ENCODE peak calls at places on chromosomes 4 and X, in six cellular contexts. E, V, S, D, C and F are unnamed samples.

GRCh38 chr4:3765271-3766206 is 646 bp upstream of the ADRA2C start:
- DNase-seq in E (no peak), V (no peak), S (no peak), D (peak; percentile 62), C (peak; percentile 90), F (no peak)

GRCh38 chr4:80592950-80593349 is 257.4 kb downstream of the CFAP299 start:
- DNase-seq in E (no peak), V (no peak), S (no peak), D (no peak), C (peak; percentile 7), F (no peak)

GRCh38 chr4:83947811-83948210 is 411.9 kb downstream of the GPAT3 start:
- DNase-seq in E (no peak), V (no peak), S (no peak), D (peak; percentile 5), C (peak; percentile 58), F (no peak)

GRCh38 chr4:73523126-73523525 is 41.6 kb downstream of the AFM start:
- DNase-seq in E (no peak), V (no peak), S (no peak), D (no peak), C (no peak), F (no peak)

GRCh38 chrX:115067812-115068211 is 50.4 kb upstream of the IL13RA2 start:
- DNase-seq in E (no peak), V (no peak), S (no peak), D (peak; percentile 67), C (no peak), F (no peak)

GRCh38 chr4:122450847-122451246 is 5.7 kb downstream of the IL2 start:
- DNase-seq in E (no peak), V (peak; percentile 73), S (no peak), D (peak; percentile 42), C (peak; percentile 74), F (no peak)

GRCh38 chr4:53494851-53495250 is 96.4 kb downstream of the LNX1 start:
- DNase-seq in E (no peak), V (no peak), S (no peak), D (no peak), C (no peak), F (no peak)

GRCh38 chr4:145260091-145260490 is 79.7 kb upstream of the OTUD4 start:
- DNase-seq in E (no peak), V (no peak), S (no peak), D (no peak), C (no peak), F (no peak)

GRCh38 chr4:155708782-155709181 is 42.1 kb downstream of the GUCY1A1 start:
- DNase-seq in E (no peak), V (no peak), S (no peak), D (no peak), C (no peak), F (no peak)

GRCh38 chrX:134418317-134419113 is 41.5 kb upstream of the HPRT1 start:
- DNase-seq in E (no peak), V (no peak), S (no peak), D (no peak), C (no peak), F (no peak)

GRCh38 chr4:101279377-101279871 is 67.9 kb downstream of the PPP3CA start:
- DNase-seq in E (no peak), V (no peak), S (no peak), D (peak; percentile 97), C (no peak), F (peak; percentile 90)

GRCh38 chr4:925771-926500 is 6.2 kb downstream of the GAK start:
- DNase-seq in E (no peak), V (no peak), S (peak; percentile 54), D (no peak), C (no peak), F (no peak)

GRCh38 chrX:66164470-66164869 is 423 bp downstream of the HEPH start:
- DNase-seq in E (no peak), V (no peak), S (no peak), D (no peak), C (peak; percentile 11), F (no peak)

GRCh38 chr4:147899512-147899911 is 167.6 kb downstream of the ARHGAP10 start:
- DNase-seq in E (no peak), V (no peak), S (no peak), D (peak; percentile 54), C (no peak), F (no peak)

GRCh38 chrX:44651347-44651746 is 108.7 kb upstream of the FUNDC1 start:
- DNase-seq in E (no peak), V (peak; percentile 3), S (no peak), D (no peak), C (peak; percentile 15), F (no peak)

GRCh38 chr4:55941881-55942280 is 6.9 kb upstream of the CEP135 start:
- DNase-seq in E (no peak), V (no peak), S (no peak), D (no peak), C (no peak), F (no peak)
- H3K9me3 ChIP-seq in E (peaks cover 5% of the 10 kb centered on the region), V (no peaks in the 10 kb centered on the region), S (peaks cover 18% of the 10 kb centered on the region), D (no peaks in the 10 kb centered on the region), C (no peaks in the 10 kb centered on the region), F (no peaks in the 10 kb centered on the region)

DNA sequence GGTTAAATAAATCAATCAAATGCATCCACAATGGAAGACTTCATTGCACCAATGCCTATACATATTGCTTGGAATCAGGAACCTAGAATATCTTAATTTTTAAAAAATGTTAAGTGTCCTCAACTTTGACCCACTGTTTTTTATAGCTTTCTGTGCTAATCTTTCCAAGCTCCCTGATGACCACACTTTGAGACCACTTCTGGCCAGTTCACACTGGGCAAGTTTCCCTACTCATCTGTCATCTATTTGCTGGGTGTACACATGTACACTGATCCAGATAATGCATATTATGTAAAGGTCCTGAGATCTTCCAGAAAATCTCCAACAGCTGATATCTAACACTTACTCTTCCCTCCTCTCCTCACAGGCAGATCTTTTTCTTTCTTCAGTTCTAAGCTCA is 3.5 kb downstream of the TBC1D9 start:
- DNase-seq in E (no peak), V (no peak), S (no peak), D (no peak), C (no peak), F (no peak)
- H3K4me1 ChIP-seq in E (no peaks in the 10 kb centered on the region), V (peaks cover 22% of the 10 kb centered on the region), S (peaks cover 7% of the 10 kb centered on the region), D (peaks cover 28% of the 10 kb centered on the region), C (peaks cover 8% of the 10 kb centered on the region), F (peaks cover 19% of the 10 kb centered on the region)

GRCh38 chr4:185119927-185120630 is 23.0 kb upstream of the SLC25A4 start:
- DNase-seq in E (no peak), V (no peak), S (no peak), D (no peak), C (no peak), F (no peak)
- H3K4me3 ChIP-seq in E (no peak overlapping the region), V (no peak overlapping the region), S (no peak overlapping the region), D (no peak overlapping the region), C (no peak overlapping the region), F (no peak overlapping the region)

GRCh38 chr4:108725457-108725856 is 37.4 kb downstream of the ETNPPL start:
- DNase-seq in E (no peak), V (peak; percentile 13), S (no peak), D (no peak), C (peak; percentile 17), F (no peak)
- H3K9me3 ChIP-seq in E (no peaks in the 10 kb centered on the region), V (no peaks in the 10 kb centered on the region), S (peaks cover 29% of the 10 kb centered on the region), D (peaks cover 25% of the 10 kb centered on the region), C (peaks cover 12% of the 10 kb centered on the region), F (peaks cover 10% of the 10 kb centered on the region)

GRCh38 chr4:153514001-153514526 is 47.9 kb downstream of the TMEM131L start:
- DNase-seq in E (no peak), V (peak; percentile 76), S (no peak), D (peak; percentile 80), C (no peak), F (no peak)

GRCh38 chr4:153512162-153512852 is 46.1 kb downstream of the TMEM131L start:
- DNase-seq in E (no peak), V (no peak), S (no peak), D (no peak), C (no peak), F (no peak)

GRCh38 chr4:153513596-153513995 is 47.4 kb downstream of the TMEM131L start:
- DNase-seq in E (no peak), V (peak; percentile 62), S (no peak), D (peak; percentile 64), C (no peak), F (no peak)

GRCh38 chr4:153511104-153511503 is 44.9 kb downstream of the TMEM131L start:
- DNase-seq in E (no peak), V (no peak), S (no peak), D (no peak), C (no peak), F (no peak)

GRCh38 chr4:153512952-153513500 is 46.9 kb downstream of the TMEM131L start:
- DNase-seq in E (no peak), V (no peak), S (no peak), D (no peak), C (no peak), F (no peak)
- H3K4me1 ChIP-seq in E (no peaks in the 10 kb centered on the region), V (peaks cover 79% of the 10 kb centered on the region), S (peaks cover 3% of the 10 kb centered on the region), D (peaks cover 20% of the 10 kb centered on the region), C (peaks cover 23% of the 10 kb centered on the region), F (peaks cover 31% of the 10 kb centered on the region)

DNA sequence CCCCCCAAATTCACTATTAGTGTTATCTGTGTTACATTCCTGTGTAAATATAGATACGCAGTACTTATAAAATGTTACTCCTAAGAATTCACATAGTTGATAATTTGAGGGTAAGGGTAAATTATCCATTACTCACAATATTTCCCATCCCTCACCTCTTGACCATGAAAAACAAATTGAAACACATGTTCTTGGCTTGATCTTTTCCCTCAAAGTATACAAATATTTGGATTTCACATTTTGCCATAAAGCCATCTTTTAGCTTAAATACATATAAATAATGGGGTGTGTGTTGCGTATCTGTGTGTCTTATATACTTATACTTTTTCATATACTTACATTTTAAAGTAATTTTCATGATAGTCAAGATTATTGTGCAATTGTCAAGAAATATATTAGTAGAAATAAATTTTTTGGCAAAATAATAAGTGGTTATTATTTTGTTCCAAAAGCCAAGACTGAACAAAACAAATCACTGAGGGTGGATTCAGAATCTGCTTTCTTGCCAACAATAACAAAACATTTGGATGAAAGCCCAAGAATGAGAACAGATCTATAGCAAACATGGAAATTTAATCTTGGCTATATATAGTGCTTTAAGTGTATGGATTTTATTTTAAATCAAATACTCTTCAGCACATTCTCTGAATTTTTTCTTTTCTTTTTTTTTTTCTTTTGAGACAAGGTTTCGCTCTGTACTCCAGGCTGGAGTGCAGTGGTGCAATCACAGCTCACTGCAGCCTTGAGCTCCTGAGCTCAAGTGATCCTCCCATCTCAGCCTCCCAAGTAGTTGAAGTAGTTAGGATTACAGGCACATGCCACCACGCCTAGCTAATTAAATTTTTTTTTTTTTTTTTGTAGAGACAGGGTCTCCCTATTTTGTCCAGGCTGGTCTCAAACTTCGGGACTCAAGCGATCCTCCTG is 48.5 kb upstream of the PRSS48 start:
- DNase-seq in E (no peak), V (no peak), S (no peak), D (peak; percentile 48), C (no peak), F (no peak)
- H3K4me3 ChIP-seq in E (peak overlapping the region; percentile 52), V (no peak overlapping the region), S (no peak overlapping the region), D (peak overlapping the region; percentile 91), C (no peak overlapping the region), F (peak overlapping the region; percentile 31)